ENCODE peak calls at places on chromosomes 13 and 19, in four cellular contexts. C, O, R and P are unnamed samples.

GRCh38 chr19:38440592-38440991 is 7.1 kb downstream of the RYR1 start:
- DNase-seq in C (no peak), O (no peak), R (no peak), P (no peak)

GRCh38 chr13:113390874-113391497 is 27.1 kb upstream of the GRTP1 start:
- DNase-seq in C (no peak), O (no peak), R (no peak), P (no peak)

GRCh38 chr19:54297759-54298305 is 15.1 kb downstream of the LILRA5 start:
- DNase-seq in C (no peak), O (no peak), R (no peak), P (peak)

GRCh38 chr13:47017476-47017875 is 120.6 kb upstream of the HTR2A start:
- DNase-seq in C (no peak), O (no peak), R (no peak), P (no peak)

GRCh38 chr13:98143601-98144500 is 957 bp downstream of the FARP1 start:
- DNase-seq in C (no peak), O (no peak), R (no peak), P (peak)

GRCh38 chr13:43153436-43154082 is 130.2 kb downstream of the DNAJC15 start:
- DNase-seq in C (no peak), O (no peak), R (no peak), P (peak)

GRCh38 chr19:38394488-38394887 is 6.0 kb downstream of the SPRED3 start:
- DNase-seq in C (peak), O (peak), R (no peak), P (no peak)

GRCh38 chr13:23928985-23929384 is 31.7 kb upstream of the C1QTNF9B start:
- DNase-seq in C (no peak), O (no peak), R (no peak), P (peak)

GRCh38 chr19:6373096-6373812 is 660 bp downstream of the ALKBH7 start:
- DNase-seq in C (peak), O (peak), R (peak), P (peak)

GRCh38 chr13:50080158-50080855 is 65.1 kb downstream of the KCNRG start:
- DNase-seq in C (peak), O (no peak), R (peak), P (no peak)

GRCh38 chr19:32010071-32010470 is 335.3 kb upstream of the ZNF507 start:
- DNase-seq in C (no peak), O (no peak), R (no peak), P (no peak)

GRCh38 chr13:113941571-113942191 is 32.2 kb downstream of the C13orf46 start:
- DNase-seq in C (no peak), O (no peak), R (no peak), P (no peak)

GRCh38 chr19:1113278-1113985 is 9.6 kb downstream of the GPX4 start:
- DNase-seq in C (peak), O (peak), R (peak), P (peak)

GRCh38 chr19:47322048-47322447 is 9.9 kb upstream of the C5AR2 start:
- DNase-seq in C (no peak), O (no peak), R (no peak), P (no peak)

GRCh38 chr13:51731759-51732158 is 72.2 kb downstream of the DHRS12 start:
- DNase-seq in C (no peak), O (no peak), R (no peak), P (peak)

GRCh38 chr19:56476093-56476492 is 1.1 kb downstream of the ZNF667 start:
- DNase-seq in C (no peak), O (no peak), R (no peak), P (no peak)

GRCh38 chr13:109718726-109719125 is 67.7 kb downstream of the IRS2 start:
- DNase-seq in C (no peak), O (no peak), R (no peak), P (no peak)

GRCh38 chr13:75993823-75994222 is 357.7 kb downstream of the LMO7 start:
- DNase-seq in C (peak), O (no peak), R (no peak), P (peak)

GRCh38 chr13:42615691-42616090 is 41.7 kb downstream of the TNFSF11 start:
- DNase-seq in C (no peak), O (no peak), R (no peak), P (no peak)

GRCh38 chr13:33644607-33645543 is 173.1 kb upstream of the RFC3 start:
- DNase-seq in C (no peak), O (no peak), R (no peak), P (no peak)

GRCh38 chr19:45879055-45879454 is 6.9 kb downstream of the IRF2BP1 start:
- DNase-seq in C (no peak), O (no peak), R (no peak), P (no peak)

GRCh38 chr13:29713841-29714240 is 118.4 kb upstream of the SLC7A1 start:
- DNase-seq in C (no peak), O (no peak), R (peak), P (peak)

GRCh38 chr13:106415971-106416370 is 119.5 kb downstream of the EFNB2 start:
- DNase-seq in C (no peak), O (no peak), R (no peak), P (no peak)

GRCh38 chr13:91785435-91786137 is 387.2 kb downstream of the GPC5 start:
- DNase-seq in C (no peak), O (no peak), R (no peak), P (no peak)

GRCh38 chr19:16902545-16902944 is 13.7 kb downstream of the F2RL3 start:
- DNase-seq in C (no peak), O (no peak), R (no peak), P (no peak)

GRCh38 chr13:31773538-31773937 is 34.2 kb downstream of the RXFP2 start:
- DNase-seq in C (no peak), O (no peak), R (no peak), P (no peak)

GRCh38 chr13:95833126-95833525 is 156.2 kb downstream of the DNAJC3 start:
- DNase-seq in C (no peak), O (no peak), R (no peak), P (no peak)

GRCh38 chr19:15368051-15368632 is 11.4 kb downstream of the AKAP8 start:
- DNase-seq in C (no peak), O (no peak), R (no peak), P (no peak)

GRCh38 chr19:49222528-49222927 is 64.9 kb downstream of the TRPM4 start:
- DNase-seq in C (no peak), O (no peak), R (no peak), P (no peak)
- TF ChIP-seq PHF8 in C (no peak), O (no peak), R (no peak), P (no peak)

GRCh38 chr13:44690376-44690775 is 114.2 kb upstream of the TSC22D1 start:
- DNase-seq in C (no peak), O (no peak), R (no peak), P (no peak)

GRCh38 chr13:44695520-44695919 is 119.4 kb upstream of the TSC22D1 start:
- DNase-seq in C (no peak), O (no peak), R (no peak), P (no peak)

GRCh38 chr13:44693156-44693826 is 117.2 kb upstream of the TSC22D1 start:
- DNase-seq in C (no peak), O (no peak), R (no peak), P (no peak)

GRCh38 chr13:44694842-44695241 is 118.7 kb upstream of the TSC22D1 start:
- DNase-seq in C (no peak), O (no peak), R (no peak), P (no peak)

DNA sequence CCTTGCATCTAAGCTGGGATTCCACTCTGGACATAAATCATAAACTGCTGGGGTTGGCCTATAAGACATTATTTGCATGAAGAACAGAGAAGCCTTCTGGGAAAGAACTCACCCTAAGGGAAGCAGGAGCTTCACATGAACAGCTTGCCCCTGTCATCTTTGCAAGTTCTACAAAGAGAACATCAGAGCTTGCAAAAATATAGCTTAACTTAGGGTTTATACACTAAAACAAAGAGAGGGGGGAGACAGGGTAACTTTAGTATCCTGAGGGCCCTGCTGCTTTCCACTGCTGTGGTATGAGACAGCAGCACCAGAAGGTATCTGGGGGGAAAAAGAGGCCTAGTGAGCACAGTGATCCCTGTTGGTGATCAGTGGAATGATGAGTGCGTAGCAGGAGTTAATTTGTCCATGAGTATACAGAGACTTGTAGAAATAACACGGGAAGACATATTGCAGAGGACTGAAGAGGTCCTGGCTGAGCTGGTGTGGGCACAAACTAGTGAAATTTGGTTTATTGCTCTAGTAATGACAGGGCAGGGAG is 116.1 kb upstream of the TSC22D1 start:
- DNase-seq in C (no peak), O (no peak), R (no peak), P (peak)
- TF ChIP-seq POLR2A in C (no peak), O (peak), R (peak), P (peak)

GRCh38 chr19:18290250-18291018 is 9.0 kb upstream of the JUND start:
- DNase-seq in C (no peak), O (no peak), R (no peak), P (no peak)
- TF ChIP-seq MAX in C (no peak), O (no peak), R (no peak), P (no peak)

DNA sequence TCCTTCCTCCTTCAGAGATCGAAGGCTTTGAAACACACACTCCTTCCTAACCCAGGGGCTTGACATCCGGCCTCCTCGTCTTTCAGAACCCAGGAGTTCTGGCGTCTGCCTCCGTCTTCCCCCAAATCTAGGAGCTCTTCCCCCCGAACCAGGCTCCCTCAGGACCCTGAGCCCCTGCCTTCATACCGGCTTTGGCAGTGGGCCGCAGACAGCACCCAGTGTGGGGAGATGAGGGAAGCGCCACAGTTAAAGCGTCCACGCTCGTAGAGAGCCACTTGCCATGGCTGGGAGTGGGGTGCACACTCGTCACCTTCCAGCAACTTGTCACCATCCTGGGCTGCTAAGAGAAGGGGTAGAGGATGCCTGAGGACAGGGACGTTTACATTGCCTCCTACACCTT is 3.9 kb upstream of the KLK1 start:
- DNase-seq in C (no peak), O (no peak), R (no peak), P (no peak)
- TF ChIP-seq PHF8 in C (no peak), O (no peak), R (no peak), P (no peak)

GRCh38 chr19:48396871-48397176 is 3.4 kb downstream of the GRIN2D start:
- DNase-seq in C (no peak), O (no peak), R (no peak), P (no peak)

GRCh38 chr19:48397263-48397635 is 3.8 kb downstream of the GRIN2D start:
- DNase-seq in C (no peak), O (no peak), R (no peak), P (no peak)

GRCh38 chr19:48400018-48400742 is 6.7 kb downstream of the GRIN2D start:
- DNase-seq in C (peak), O (peak), R (peak), P (peak)

GRCh38 chr19:48397636-48398328 is 4.3 kb downstream of the GRIN2D start:
- DNase-seq in C (no peak), O (no peak), R (no peak), P (no peak)

DNA sequence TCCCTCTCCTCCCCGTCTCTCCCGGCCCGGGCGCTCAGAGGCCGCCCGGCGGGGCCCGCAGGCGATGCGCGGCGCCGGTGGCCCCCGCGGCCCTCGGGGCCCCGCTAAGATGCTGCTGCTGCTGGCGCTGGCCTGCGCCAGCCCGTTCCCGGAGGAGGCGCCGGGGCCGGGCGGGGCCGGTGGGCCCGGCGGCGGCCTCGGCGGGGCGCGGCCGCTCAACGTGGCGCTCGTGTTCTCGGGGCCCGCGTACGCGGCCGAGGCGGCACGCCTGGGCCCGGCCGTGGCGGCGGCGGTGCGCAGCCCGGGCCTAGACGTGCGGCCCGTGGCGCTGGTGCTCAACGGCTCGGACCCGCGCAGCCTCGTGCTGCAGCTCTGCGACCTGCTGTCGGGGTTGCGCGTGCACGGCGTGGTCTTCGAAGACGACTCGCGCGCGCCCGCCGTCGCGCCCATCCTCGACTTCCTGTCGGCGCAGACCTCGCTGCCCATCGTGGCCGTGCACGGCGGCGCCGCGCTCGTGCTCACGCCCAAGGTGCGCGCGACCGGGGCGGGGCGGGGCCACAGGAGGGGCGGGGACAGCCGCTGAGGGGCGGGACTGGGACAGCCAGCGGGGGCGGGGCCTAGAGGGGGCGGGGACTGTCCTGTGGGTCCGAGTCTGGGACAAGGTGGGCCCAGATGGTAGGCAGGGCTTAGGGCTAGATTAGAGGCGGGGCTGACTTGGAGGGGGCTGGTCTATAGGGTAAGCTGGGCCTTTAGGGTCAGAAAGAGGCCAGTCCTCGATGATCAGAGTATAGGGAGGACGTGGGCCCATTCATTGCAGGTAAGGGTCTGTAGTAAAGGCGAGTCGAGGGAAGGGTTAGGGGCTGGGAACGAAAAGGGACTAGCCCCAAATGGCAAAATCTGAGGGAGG is 5.1 kb downstream of the GRIN2D start:
- DNase-seq in C (peak), O (peak), R (peak), P (peak)
- TF ChIP-seq POLR2A in C (peak), O (no peak), R (peak), P (peak)